ENCODE peak calls at places on chromosomes 7 and 10, in six cellular contexts. O is activated B cell treated with CpG ODN at 0.5 μM for 24 hours; J is effector CD4-positive, alpha-beta T cell; A is SK-MEL-5; I is activated CD4-positive, alpha-beta T cell treated with anti-CD3 and anti-CD28 coated beads, Interleukin-2, amount 50 U/mL, for 48 hours; K is DND-41. L is an unnamed sample.

GRCh38 chr7:2139004-2139652 is 93.6 kb downstream of the MAD1L1 start:
- DNase-seq in O (no peak), J (no peak), A (no peak), I (no peak), K (no peak), L (no peak)

GRCh38 chr10:6299234-6299633 is 96.5 kb downstream of the PFKFB3 start:
- DNase-seq in O (no peak), J (no peak), A (no peak), I (peak; percentile 61), K (no peak), L (no peak)

GRCh38 chr10:123375738-123376137 is 221.5 kb downstream of the BUB3 start:
- DNase-seq in O (no peak), J (no peak), A (no peak), I (no peak), K (no peak), L (no peak)

GRCh38 chr7:151628846-151629604 is 109.3 kb upstream of the RHEB start:
- DNase-seq in O (no peak), J (no peak), A (no peak), I (no peak), K (no peak), L (no peak)

GRCh38 chr7:3867847-3868246 is 566.8 kb downstream of the SDK1 start:
- DNase-seq in O (no peak), J (no peak), A (no peak), I (no peak), K (no peak), L (no peak)

GRCh38 chr7:49398730-49399129 is 374.7 kb upstream of the VWC2 start:
- DNase-seq in O (no peak), J (no peak), A (no peak), I (no peak), K (no peak), L (no peak)

GRCh38 chr7:114649689-114650088 is 235.1 kb downstream of the FOXP2 start:
- DNase-seq in O (no peak), J (no peak), A (no peak), I (no peak), K (no peak), L (no peak)

GRCh38 chr7:6546852-6547251 is 4.4 kb downstream of the GRID2IP start:
- DNase-seq in O (no peak), J (no peak), A (peak; percentile 56), I (no peak), K (no peak), L (no peak)

GRCh38 chr7:64959072-64959747 is 31.6 kb downstream of the ZNF117 start:
- DNase-seq in O (no peak), J (no peak), A (no peak), I (no peak), K (no peak), L (no peak)

GRCh38 chr10:49396666-49396999 is 744 bp upstream of the DRGX start:
- DNase-seq in O (no peak), J (no peak), A (no peak), I (no peak), K (no peak), L (no peak)

GRCh38 chr10:95279042-95279820 is 11.6 kb downstream of the PDLIM1 start:
- DNase-seq in O (no peak), J (no peak), A (no peak), I (no peak), K (no peak), L (no peak)

GRCh38 chr10:100882681-100883321 is 30.0 kb upstream of the SLF2 start:
- DNase-seq in O (no peak), J (no peak), A (no peak), I (no peak), K (no peak), L (no peak)

GRCh38 chr10:110584006-110584405 is 16.5 kb downstream of the SMC3 start:
- DNase-seq in O (no peak), J (no peak), A (no peak), I (no peak), K (no peak), L (no peak)

GRCh38 chr10:89342219-89342966 is 14.6 kb downstream of the IFIT3 start:
- DNase-seq in O (no peak), J (no peak), A (peak; percentile 28), I (no peak), K (no peak), L (no peak)

GRCh38 chr10:129320340-129320739 is 146.7 kb upstream of the MGMT start:
- DNase-seq in O (no peak), J (no peak), A (no peak), I (no peak), K (no peak), L (no peak)

GRCh38 chr10:118633801-118634200 is 38.4 kb upstream of the PRLHR start:
- DNase-seq in O (no peak), J (no peak), A (no peak), I (no peak), K (no peak), L (no peak)

GRCh38 chr7:126079581-126079980 is 1150.0 kb upstream of the POT1 start:
- DNase-seq in O (no peak), J (no peak), A (no peak), I (no peak), K (no peak), L (no peak)

GRCh38 chr7:159061674-159062212 is 82.9 kb downstream of the VIPR2 start:
- DNase-seq in O (no peak), J (no peak), A (no peak), I (no peak), K (peak; percentile 1), L (no peak)

GRCh38 chr10:125064681-125065492 is 95.5 kb downstream of the CTBP2 start:
- DNase-seq in O (no peak), J (no peak), A (no peak), I (peak; percentile 18), K (peak; percentile 19), L (peak; percentile 31)

L was measured in stimulated activated naive CD8-positive, alpha-beta T cell treated with anti-CD3 and anti-CD28 coated beads, Interleukin-15, Interleukin-2, amounts not matched to agents 100 U/mL and 50 U/mL, for 24 hours.